ENCODE peak calls at places on chromosomes 16 and 17, in eight cellular contexts. S is Calu3, P is HT1080, I is AG10803, G is AG20443, K is AG08396, E is A172, R is NCI-H345. C is an unnamed sample.
A peak's percentile ranks its signal among the peaks of the same experiment; 100 is the strongest.

GRCh38 chr17:19387921-19388521 is 1.0 kb upstream of the MFAP4 start:
- DNase-seq in I (peak; percentile 90), S (no peak), K (peak; percentile 62), R (no peak), G (peak; percentile 73), P (no peak), E (no peak), C (no peak)

GRCh38 chr16:58329147-58329546 is 34.3 kb upstream of the PRSS54 start:
- DNase-seq in I (peak; percentile 18), P (peak; percentile 20), K (peak; percentile 10), E (peak; percentile 16), G (peak; percentile 47), R (no peak), S (peak; percentile 12), C (no peak)

GRCh38 chr17:46020998-46021397 is 21.9 kb downstream of the STH start:
- DNase-seq in S (no peak), R (no peak), K (no peak), E (no peak), G (no peak), P (no peak), I (no peak), C (no peak)

GRCh38 chr16:83473926-83474660 is 333.7 kb upstream of the HSBP1 start:
- DNase-seq in G (peak; percentile 25), E (no peak), P (no peak), R (no peak), I (peak; percentile 76), S (no peak), K (no peak), C (no peak)

GRCh38 chr17:28018439-28019070 is 23.9 kb upstream of the NLK start:
- DNase-seq in I (no peak), P (peak; percentile 66), S (no peak), E (peak; percentile 57), K (no peak), R (no peak), G (peak; percentile 18), C (no peak)

GRCh38 chr17:63420868-63421680 is 25.0 kb downstream of the CYB561 start:
- DNase-seq in S (no peak), P (no peak), E (no peak), I (no peak), G (no peak), R (no peak), K (no peak), C (no peak)

GRCh38 chr16:77585379-77585778 is 136.9 kb upstream of the NUDT7 start:
- DNase-seq in K (no peak), P (peak; percentile 98), I (no peak), S (no peak), G (no peak), E (peak; percentile 88), R (no peak), C (peak; percentile 27)

GRCh38 chr17:37570527-37571093 is 38.6 kb downstream of the SYNRG start:
- DNase-seq in E (peak; percentile 94), S (peak; percentile 92), P (peak; percentile 90), R (peak; percentile 6), I (peak; percentile 37), K (peak; percentile 70), G (peak; percentile 66), C (peak; percentile 5)

GRCh38 chr16:19005561-19006445 is 22.1 kb downstream of the TMC7 start:
- DNase-seq in R (no peak), I (peak; percentile 10), G (peak; percentile 24), K (peak; percentile 37), S (peak; percentile 97), E (peak; percentile 85), P (peak; percentile 100), C (no peak)

GRCh38 chr16:54633943-54634362 is 296.7 kb upstream of the IRX5 start:
- DNase-seq in P (peak; percentile 6), R (no peak), S (peak; percentile 21), G (no peak), K (no peak), I (peak; percentile 15), E (peak; percentile 16), C (no peak)

GRCh38 chr17:29257756-29258155 is 11.1 kb downstream of the CRYBA1 start:
- DNase-seq in G (no peak), P (no peak), E (no peak), R (no peak), I (peak; percentile 62), K (no peak), S (no peak), C (no peak)

GRCh38 chr16:61836804-61837398 is 199.3 kb downstream of the CDH8 start:
- DNase-seq in E (no peak), I (peak; percentile 49), G (peak; percentile 49), P (no peak), K (no peak), R (no peak), S (no peak), C (no peak)

GRCh38 chr16:89701425-89702406 is at the start of gene SPATA2L:
- DNase-seq in K (peak; percentile 95), S (peak; percentile 99), E (peak; percentile 90), R (peak; percentile 95), I (peak; percentile 61), P (peak; percentile 83), G (peak; percentile 95), C (peak; percentile 95)

GRCh38 chr17:3526971-3527370 is 30.6 kb downstream of the TRPV3 start:
- DNase-seq in I (no peak), G (no peak), S (no peak), K (no peak), R (no peak), P (no peak), E (no peak), C (no peak)

GRCh38 chr17:58965221-58965620 is 141.5 kb downstream of the TRIM37 start:
- DNase-seq in I (no peak), S (no peak), R (no peak), K (no peak), G (no peak), E (no peak), P (no peak), C (no peak)

GRCh38 chr17:50080827-50081226 is 14.3 kb upstream of the PDK2 start:
- DNase-seq in G (no peak), R (no peak), K (no peak), I (no peak), P (no peak), E (peak; percentile 40), S (no peak), C (no peak)

GRCh38 chr17:307741-308507 is 44.7 kb downstream of the RPH3AL start:
- DNase-seq in G (peak; percentile 60), I (peak; percentile 41), K (no peak), E (no peak), P (no peak), S (no peak), R (no peak), C (no peak)

C was measured in T-helper 2 cell treated with Interferon-gamma antibody and Interleukin-4, amounts not matched to agents 5 μg/mL and 100 μg/mL, for 36 hours.